ENCODE peak calls at places on chromosomes 7 and 10, in four cellular contexts. S is breast epithelium, E is fibroblast of lung, B is astrocyte. W is an unnamed sample. For H3K27me3, the result is how much of the 10 kb centered on the place peaks cover.

GRCh38 chr7:2541291-2542010 is 13.9 kb downstream of the BRAT1 start:
- DNase-seq in S (no peak), E (no peak), B (no peak), W (no peak)

GRCh38 chr7:82114237-82114636 is 329.3 kb downstream of the CACNA2D1 start:
- DNase-seq in S (no peak), E (no peak), B (no peak), W (no peak)

GRCh38 chr10:24518981-24519597 is 204.6 kb downstream of the ARHGAP21 start:
- DNase-seq in S (peak), E (peak), B (peak), W (peak)

GRCh38 chr7:130432886-130433285 is 7.9 kb downstream of the CEP41 start:
- DNase-seq in S (no peak), E (peak), B (peak), W (no peak)

GRCh38 chr10:24680647-24681475 is 42.8 kb downstream of the ARHGAP21 start:
- DNase-seq in S (no peak), E (peak), B (peak), W (no peak)

GRCh38 chr7:73906874-73907273 is 45.9 kb downstream of the TMEM270 start:
- DNase-seq in S (no peak), E (no peak), B (no peak), W (no peak)

GRCh38 chr10:112363696-112364688 is 9.9 kb upstream of the ACSL5 start:
- DNase-seq in S (no peak), E (no peak), B (no peak), W (no peak)

GRCh38 chr7:101859411-101860106 is 42.1 kb downstream of the CUX1 start:
- DNase-seq in S (no peak), E (no peak), B (no peak), W (no peak)

GRCh38 chr10:118961401-118961800 is 68.1 kb upstream of the NANOS1 start:
- DNase-seq in S (no peak), E (no peak), B (no peak), W (no peak)

GRCh38 chr7:85634951-85635350 is 448.1 kb upstream of the SEMA3D start:
- DNase-seq in S (no peak), E (no peak), B (no peak), W (no peak)

GRCh38 chr10:101444499-101444898 is 90.5 kb downstream of the BTRC start:
- DNase-seq in S (no peak), E (no peak), B (no peak), W (no peak)
- TF ChIP-seq CTCF in S (no peak), E (no peak), B (no peak), W (no peak)

GRCh38 chr10:26451903-26452302 is 13.8 kb downstream of the APBB1IP start:
- DNase-seq in S (no peak), E (no peak), B (no peak), W (no peak)
- H3K27me3 ChIP-seq in S (under half), E (under half), B (under half), W (under half)

GRCh38 chr7:159078911-159079270 is 65.8 kb downstream of the VIPR2 start:
- DNase-seq in S (no peak), E (no peak), B (no peak), W (no peak)
- H3K27ac ChIP-seq in S (no peak), E (no peak), B (no peak), W (no peak)

DNA sequence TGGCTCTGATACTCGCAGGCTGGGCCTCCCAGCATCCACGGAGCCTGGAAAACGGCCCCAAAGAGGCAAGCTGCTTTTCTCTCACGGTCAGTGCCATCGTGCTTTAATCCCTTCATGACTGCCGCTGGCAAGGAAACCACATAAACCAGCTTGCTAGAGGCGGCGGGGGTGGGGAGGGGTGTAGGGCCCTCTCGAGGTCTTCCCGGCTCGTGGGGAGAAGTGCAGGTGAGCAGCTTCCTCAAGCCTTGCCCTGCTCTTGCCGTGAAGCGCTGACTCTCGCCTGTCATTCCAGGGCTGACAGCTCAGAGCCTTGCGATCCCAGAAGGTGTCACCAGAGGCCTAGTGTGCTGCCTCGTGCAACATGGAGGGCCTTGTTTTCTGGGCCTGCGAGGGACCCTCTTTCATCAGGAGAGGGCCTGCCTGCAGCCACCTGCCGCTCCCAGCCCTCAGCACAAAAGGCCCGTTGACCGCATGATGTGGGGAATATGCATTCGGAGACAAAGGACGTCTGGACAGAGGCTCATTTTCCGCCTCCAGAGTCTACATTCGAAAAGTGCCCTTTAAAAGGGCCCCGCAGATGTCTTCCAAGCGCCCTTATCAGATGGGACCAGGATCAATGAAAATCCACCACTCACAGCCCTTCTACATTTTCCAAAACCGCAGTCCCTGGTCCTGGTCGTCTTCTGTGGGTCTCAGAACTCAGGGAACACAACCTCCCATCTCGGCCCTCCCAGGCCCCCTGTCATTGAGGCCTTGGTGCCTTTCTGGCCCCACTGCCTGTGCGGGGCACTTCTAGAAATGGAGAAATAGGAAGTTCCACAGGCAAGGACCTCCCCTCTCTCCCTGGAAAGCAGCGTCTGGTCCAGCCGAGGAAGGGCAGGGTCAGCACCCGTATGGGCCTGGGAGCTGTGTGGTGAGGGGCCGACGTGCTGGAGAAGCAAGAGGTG is 58.7 kb downstream of the ZRANB1 start:
- DNase-seq in S (peak), E (peak), B (peak), W (no peak)
- TF ChIP-seq CTCF in S (no peak), E (peak), B (peak), W (peak)

GRCh38 chr7:123184271-123184670 is 15.5 kb downstream of the SLC13A1 start:
- DNase-seq in S (no peak), E (no peak), B (no peak), W (no peak)
- H3K27me3 ChIP-seq in S (under half), E (under half), B (under half), W (under half)